ENCODE peak calls at places on chromosome 13, in five cellular contexts. B is NT2/D1, S is heart left ventricle, E is right cardiac atrium, P is tibial artery. K is an unnamed sample. For H3K9me3 and H3K27me3, the result is how much of the 10 kb centered on the place peaks cover.

GRCh38 chr13:67235265-67235664 is 5.1 kb upstream of the PCDH9 start:
- DNase-seq in B (no peak), S (no peak), E (no peak), P (no peak), K (no peak)

GRCh38 chr13:67221630-67222226 is 8.4 kb downstream of the PCDH9 start:
- DNase-seq in B (no peak), S (no peak), E (no peak), P (no peak), K (no peak)

GRCh38 chr13:31913459-31913858 is 118.1 kb upstream of the FRY start:
- DNase-seq in B (no peak), S (no peak), E (no peak), P (no peak), K (no peak)

GRCh38 chr13:102580552-102581169 is 16.1 kb upstream of the TPP2 start:
- DNase-seq in B (peak), S (no peak), E (no peak), P (no peak), K (no peak)

GRCh38 chr13:64633948-64634347 is 2596.2 kb downstream of the PCDH9 start:
- DNase-seq in B (no peak), S (no peak), E (no peak), P (no peak), K (no peak)

GRCh38 chr13:54301085-54301484 is 1272.5 kb downstream of the OLFM4 start:
- DNase-seq in B (no peak), S (no peak), E (no peak), P (no peak), K (no peak)

GRCh38 chr13:80341771-80342271 is 895 bp upstream of the SPRY2 start:
- DNase-seq in B (no peak), S (peak), E (peak), P (peak), K (peak)

GRCh38 chr13:99354371-99354951 is 47.3 kb upstream of the GPR183 start:
- DNase-seq in B (no peak), S (no peak), E (no peak), P (no peak), K (no peak)

GRCh38 chr13:72850959-72851677 is 69.2 kb downstream of the PIBF1 start:
- DNase-seq in B (no peak), S (no peak), E (no peak), P (no peak), K (no peak)

GRCh38 chr13:85847012-85847411 is 47.8 kb upstream of the SLITRK6 start:
- DNase-seq in B (no peak), S (no peak), E (no peak), P (no peak), K (no peak)

GRCh38 chr13:46389985-46390384 is 2.9 kb upstream of the RUBCNL start:
- DNase-seq in B (no peak), S (peak), E (no peak), P (no peak), K (no peak)

GRCh38 chr13:76470991-76471390 is 415.2 kb downstream of the KCTD12 start:
- DNase-seq in B (no peak), S (no peak), E (no peak), P (no peak), K (no peak)

GRCh38 chr13:54379461-54379860 is 1350.8 kb downstream of the OLFM4 start:
- DNase-seq in B (no peak), S (no peak), E (no peak), P (no peak), K (no peak)

GRCh38 chr13:94433055-94433947 is 46.2 kb downstream of the DCT start:
- DNase-seq in B (peak), S (no peak), E (no peak), P (no peak), K (no peak)

GRCh38 chr13:108924154-108924940 is 294.9 kb downstream of the MYO16 start:
- DNase-seq in B (no peak), S (no peak), E (no peak), P (no peak), K (peak)

GRCh38 chr13:47859129-47859528 is 141.9 kb downstream of the SUCLA2 start:
- DNase-seq in B (no peak), S (no peak), E (no peak), P (no peak), K (no peak)

GRCh38 chr13:42041684-42042035 is 6.8 kb upstream of the DGKH start:
- DNase-seq in B (no peak), S (peak), E (peak), P (peak), K (peak)

GRCh38 chr13:50493683-50494082 is 349.8 kb downstream of the DLEU7 start:
- DNase-seq in B (no peak), S (no peak), E (no peak), P (no peak), K (no peak)

GRCh38 chr13:61316647-61317046 is 99.0 kb downstream of the PCDH20 start:
- DNase-seq in B (no peak), S (no peak), E (no peak), P (no peak), K (no peak)

GRCh38 chr13:49314344-49314882 is 66.7 kb downstream of the CDADC1 start:
- DNase-seq in B (no peak), S (no peak), E (no peak), P (no peak), K (no peak)

GRCh38 chr13:75612354-75612753 is 23.8 kb upstream of the LMO7 start:
- DNase-seq in B (no peak), S (no peak), E (no peak), P (no peak), K (no peak)

GRCh38 chr13:47126432-47126831 is 229.6 kb upstream of the HTR2A start:
- DNase-seq in B (no peak), S (no peak), E (no peak), P (no peak), K (no peak)

GRCh38 chr13:102726430-102726829 is 31.6 kb upstream of the METTL21C start:
- DNase-seq in B (no peak), S (no peak), E (no peak), P (no peak), K (no peak)

GRCh38 chr13:91986771-91987515 is 588.5 kb downstream of the GPC5 start:
- DNase-seq in B (no peak), S (no peak), E (no peak), P (no peak), K (no peak)

GRCh38 chr13:76937416-76937815 is 10.9 kb upstream of the ACOD1 start:
- DNase-seq in B (no peak), S (no peak), E (no peak), P (no peak), K (peak)

GRCh38 chr13:51225034-51225433 is 2.8 kb downstream of the FAM124A start:
- DNase-seq in B (no peak), S (no peak), E (no peak), P (no peak), K (no peak)

GRCh38 chr13:111905609-111905945 is 161.4 kb upstream of the SOX1 start:
- DNase-seq in B (no peak), S (no peak), E (no peak), P (no peak), K (no peak)

GRCh38 chr13:93963266-93964131 is 516.0 kb downstream of the DCT start:
- DNase-seq in B (no peak), S (no peak), E (no peak), P (no peak), K (no peak)

GRCh38 chr13:73259061-73259908 is 200.5 kb downstream of the KLF5 start:
- DNase-seq in B (no peak), S (no peak), E (no peak), P (no peak), K (no peak)

GRCh38 chr13:79519252-79519651 is 38.3 kb downstream of the NDFIP2 start:
- DNase-seq in B (no peak), S (no peak), E (no peak), P (no peak), K (no peak)

GRCh38 chr13:109274188-109274821 is 512.1 kb downstream of the IRS2 start:
- DNase-seq in B (peak), S (no peak), E (no peak), P (no peak), K (no peak)

DNA sequence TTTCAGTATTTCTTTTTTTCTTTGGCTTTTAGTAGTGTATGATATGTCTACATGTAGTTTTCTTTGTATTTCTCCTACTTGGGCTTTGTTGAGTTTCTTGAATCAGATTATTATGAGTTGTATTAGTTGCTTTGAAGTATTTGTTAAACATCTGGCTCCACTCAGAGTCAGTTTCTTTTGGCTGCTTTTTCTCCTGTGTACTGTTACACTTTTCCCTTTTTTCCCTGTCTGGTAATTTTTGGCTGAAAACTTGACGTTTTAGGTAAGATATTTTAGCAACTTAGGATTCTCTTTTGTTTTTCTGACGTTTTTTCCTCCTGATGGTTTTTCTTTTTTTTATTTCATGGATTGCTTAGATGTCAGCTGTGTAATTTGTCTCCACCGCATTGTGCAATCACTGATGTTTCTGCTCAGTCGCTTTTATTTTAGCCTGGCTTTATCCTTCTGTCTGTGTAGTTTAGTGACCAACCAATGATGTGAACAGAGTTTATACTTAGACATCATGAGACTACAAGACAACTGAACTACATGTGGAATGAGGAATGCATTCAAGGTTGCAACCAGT is 20.7 kb downstream of the RFC3 start:
- DNase-seq in B (no peak), S (no peak), E (no peak), P (no peak), K (no peak)
- H3K4me3 ChIP-seq in B (no peak), S (no peak), E (no peak), P (no peak), K (no peak)

DNA sequence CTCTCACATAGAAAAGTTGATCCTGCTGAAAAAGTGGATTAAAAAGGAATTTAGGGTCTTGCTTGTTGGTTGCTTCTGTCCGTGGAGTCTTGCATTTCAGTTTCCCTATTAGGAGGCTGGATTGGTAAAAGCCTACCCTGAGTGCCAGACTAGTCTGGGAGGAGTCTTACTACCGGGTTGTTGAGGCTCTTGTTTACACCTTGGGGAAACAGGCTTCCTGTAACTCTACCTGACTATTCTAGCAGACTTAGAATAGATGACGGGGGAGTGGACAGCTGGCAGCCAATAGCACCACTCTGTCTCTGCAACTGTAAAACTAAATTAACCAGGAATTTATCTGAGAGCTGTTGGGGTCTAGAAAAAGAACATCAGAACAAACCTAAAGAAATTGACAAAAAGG is 11.3 kb upstream of the MPHOSPH8 start:
- DNase-seq in B (no peak), S (no peak), E (no peak), P (no peak), K (no peak)
- H3K9me3 ChIP-seq in B (under half), S (under half), E (under half), P (under half), K (under half)

GRCh38 chr13:96947343-96947910 is 46.8 kb downstream of the OXGR1 start:
- DNase-seq in B (no peak), S (no peak), E (no peak), P (no peak), K (no peak)
- H3K27me3 ChIP-seq in B (under half), S (under half), E (under half), P (under half), K (under half)

DNA sequence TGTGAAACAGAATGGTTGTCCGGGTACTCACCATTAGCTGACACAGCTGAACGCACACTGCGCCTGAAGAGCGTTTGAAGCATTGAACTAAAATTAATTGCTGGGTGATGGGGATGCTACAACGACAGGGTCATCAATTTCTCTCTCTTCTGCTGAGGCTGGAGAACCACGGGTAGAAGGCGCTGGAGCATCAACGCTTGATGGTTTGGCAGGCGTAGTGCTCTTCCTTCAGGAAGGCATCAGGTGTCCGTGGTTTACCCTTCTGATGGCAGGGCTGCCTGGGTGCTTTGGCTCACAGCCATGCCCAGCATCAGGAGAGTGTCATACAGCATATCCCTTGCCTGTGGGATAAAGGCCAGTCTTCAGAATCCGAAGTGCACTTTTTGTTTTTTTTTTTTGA is 46.9 kb upstream of the UBE2L5 start:
- DNase-seq in B (no peak), S (no peak), E (no peak), P (peak), K (no peak)
- H3K4me3 ChIP-seq in B (no peak), S (no peak), E (no peak), P (no peak), K (no peak)

K was measured in MG63.